ENCODE peak calls at places on chromosomes 16 and 17, in five cellular contexts. C is GM12878, N is A549, U is K562, J is HepG2. X is an unnamed sample.
A peak's percentile ranks its signal among the peaks of the same experiment; 100 is the strongest.

GRCh38 chr17:77691216-77692085 is 267.1 kb upstream of the TNRC6C start:
- DNase-seq in J (no peak), C (no peak), U (no peak), N (no peak), X (no peak)

GRCh38 chr17:80791758-80792284 is 199.8 kb upstream of the CHMP6 start:
- DNase-seq in U (peak; percentile 67), N (peak; percentile 96), J (peak; percentile 85), C (no peak), X (peak; percentile 98)

GRCh38 chr16:65832679-65833078 is 533.8 kb upstream of the CDH5 start:
- DNase-seq in N (no peak), C (no peak), J (no peak), U (no peak), X (no peak)

GRCh38 chr16:81671738-81672597 is 107.1 kb upstream of the PLCG2 start:
- DNase-seq in J (no peak), N (no peak), U (no peak), C (no peak), X (no peak)

GRCh38 chr16:9596788-9597187 is 505.3 kb downstream of the HAPSTR1 start:
- DNase-seq in J (no peak), U (no peak), N (no peak), C (no peak), X (no peak)

GRCh38 chr16:22728167-22728836 is 85.7 kb upstream of the HS3ST2 start:
- DNase-seq in U (no peak), J (no peak), N (no peak), C (no peak), X (peak; percentile 26)

GRCh38 chr16:4795181-4795827 is at the start of gene SMIM22:
- DNase-seq in U (no peak), C (no peak), N (no peak), J (no peak), X (no peak)

GRCh38 chr16:49620158-49620867 is 235.6 kb downstream of the ZNF423 start:
- DNase-seq in C (no peak), N (peak; percentile 25), U (peak; percentile 76), J (peak; percentile 51), X (peak; percentile 71)

GRCh38 chr17:74603032-74603635 is 11.1 kb upstream of the CD300LD start:
- DNase-seq in C (no peak), N (no peak), J (no peak), U (no peak), X (no peak)

GRCh38 chr17:18946536-18946935 is 5.4 kb upstream of the SLC5A10 start:
- DNase-seq in U (no peak), C (no peak), J (no peak), N (no peak), X (no peak)

GRCh38 chr17:21294321-21295035 is 10.0 kb downstream of the MAP2K3 start:
- DNase-seq in J (no peak), U (no peak), C (no peak), N (no peak), X (no peak)

GRCh38 chr17:21293846-21294240 is 9.3 kb downstream of the MAP2K3 start:
- DNase-seq in C (no peak), J (no peak), U (no peak), N (no peak), X (no peak)

GRCh38 chr17:21297026-21297520 is 12.6 kb downstream of the MAP2K3 start:
- DNase-seq in U (no peak), J (no peak), C (no peak), N (no peak), X (no peak)

GRCh38 chr17:21296097-21297025 is 11.8 kb downstream of the MAP2K3 start:
- DNase-seq in U (peak; percentile 61), N (no peak), J (no peak), C (no peak), X (no peak)

GRCh38 chr17:21295036-21295952 is 10.8 kb downstream of the MAP2K3 start:
- DNase-seq in U (no peak), C (no peak), N (peak; percentile 55), J (no peak), X (peak; percentile 3)
- TF ChIP-seq MYC in U (no peak), C (no peak), N (no peak), J (no peak), X (no peak)

GRCh38 chr16:70800798-70801480 is at the start of gene VAC14:
- DNase-seq in J (peak; percentile 91), N (peak; percentile 92), U (peak; percentile 98), C (peak; percentile 75), X (peak; percentile 90)
- TF ChIP-seq POLR2A in J (peak; percentile 92), N (peak; percentile 84), U (peak; percentile 87), C (peak; percentile 97), X (peak; percentile 82)

GRCh38 chr16:86384980-86385379 is 125.3 kb upstream of the FOXF1 start:
- DNase-seq in C (no peak), U (no peak), N (no peak), J (no peak), X (no peak)
- H3K4me1 ChIP-seq in C (no peaks in the 10 kb centered on the region), U (peaks cover 4% of the 10 kb centered on the region), N (peaks cover 13% of the 10 kb centered on the region), J (no peaks in the 10 kb centered on the region), X (peaks cover 39% of the 10 kb centered on the region)

DNA sequence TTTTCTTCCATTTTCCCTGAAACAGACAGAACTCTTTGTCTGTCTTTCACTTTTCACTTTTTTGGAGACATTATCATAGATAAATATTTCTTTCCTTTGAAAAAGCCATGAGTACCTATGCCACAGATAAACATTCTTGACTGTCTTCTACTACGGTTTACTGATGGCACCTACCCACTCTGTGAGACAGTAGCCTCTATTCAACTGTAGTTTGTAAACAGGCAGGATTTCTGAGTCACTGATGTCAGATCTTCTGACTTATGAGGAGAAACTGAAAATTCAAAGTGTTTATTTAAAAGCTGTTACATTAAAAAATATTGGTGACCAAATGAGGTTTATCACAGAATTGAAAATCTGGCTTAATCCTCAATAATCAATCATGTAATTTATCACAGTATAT is 658.4 kb downstream of the TOX3 start:
- DNase-seq in N (no peak), J (no peak), C (no peak), U (no peak), X (no peak)
- TF ChIP-seq MYC in N (no peak), J (no peak), C (no peak), U (no peak), X (no peak)

X was measured in endothelial cell of umbilical vein.